ENCODE peak calls at places on chromosome 13, in nine cellular contexts. T, X, Z, S, Y, C, M, R and G are unnamed samples.

GRCh38 chr13:81409284-81409683 is 1068.4 kb upstream of the SPRY2 start:
- DNase-seq in T (no peak), X (no peak), Z (no peak), S (no peak), Y (no peak), C (no peak), M (no peak), R (no peak), G (no peak)

GRCh38 chr13:107864543-107865460 is 350.5 kb downstream of the LIG4 start:
- DNase-seq in T (no peak), X (peak; percentile 86), Z (no peak), S (no peak), Y (peak; percentile 56), C (peak; percentile 49), M (peak; percentile 78), R (no peak), G (peak; percentile 57)

GRCh38 chr13:95343944-95344343 is 42.7 kb upstream of the ABCC4 start:
- DNase-seq in T (no peak), X (no peak), Z (no peak), S (no peak), Y (no peak), C (no peak), M (no peak), R (no peak), G (no peak)

GRCh38 chr13:41500501-41500900 is 43.2 kb downstream of the RGCC start:
- DNase-seq in T (no peak), X (no peak), Z (no peak), S (no peak), Y (no peak), C (no peak), M (no peak), R (no peak), G (no peak)

GRCh38 chr13:90926459-90926858 is 421.0 kb upstream of the MIR17HG start:
- DNase-seq in T (no peak), X (no peak), Z (no peak), S (no peak), Y (no peak), C (no peak), M (peak; percentile 81), R (no peak), G (no peak)

GRCh38 chr13:95714142-95714832 is 37.3 kb downstream of the DNAJC3 start:
- DNase-seq in T (no peak), X (peak; percentile 89), Z (no peak), S (no peak), Y (peak; percentile 12), C (peak; percentile 38), M (no peak), R (no peak), G (no peak)

GRCh38 chr13:109402976-109403375 is 383.4 kb downstream of the IRS2 start:
- DNase-seq in T (no peak), X (no peak), Z (no peak), S (no peak), Y (no peak), C (no peak), M (no peak), R (no peak), G (no peak)

GRCh38 chr13:24212674-24213073 is 52.2 kb downstream of the SPATA13 start:
- DNase-seq in T (no peak), X (no peak), Z (no peak), S (no peak), Y (no peak), C (no peak), M (no peak), R (no peak), G (no peak)

GRCh38 chr13:112987625-112988024 is 18.6 kb downstream of the MCF2L start:
- DNase-seq in T (no peak), X (no peak), Z (no peak), S (no peak), Y (no peak), C (no peak), M (no peak), R (no peak), G (no peak)

GRCh38 chr13:84896128-84896527 is 903.1 kb downstream of the SLITRK6 start:
- DNase-seq in T (no peak), X (peak; percentile 61), Z (no peak), S (no peak), Y (peak; percentile 27), C (peak; percentile 43), M (peak; percentile 63), R (no peak), G (peak; percentile 42)

GRCh38 chr13:99985886-99986527 is 4.4 kb downstream of the ZIC2 start:
- DNase-seq in T (no peak), X (no peak), Z (no peak), S (no peak), Y (no peak), C (no peak), M (no peak), R (no peak), G (peak; percentile 47)

GRCh38 chr13:99984134-99984462 is 2.5 kb downstream of the ZIC2 start:
- DNase-seq in T (no peak), X (no peak), Z (no peak), S (no peak), Y (no peak), C (no peak), M (no peak), R (no peak), G (no peak)

GRCh38 chr13:99983401-99984133 is 2.0 kb downstream of the ZIC2 start:
- DNase-seq in T (no peak), X (no peak), Z (no peak), S (no peak), Y (no peak), C (no peak), M (peak; percentile 94), R (no peak), G (peak; percentile 71)

GRCh38 chr13:99985243-99985874 is 3.8 kb downstream of the ZIC2 start:
- DNase-seq in T (no peak), X (no peak), Z (no peak), S (no peak), Y (no peak), C (no peak), M (peak; percentile 81), R (no peak), G (no peak)

DNA sequence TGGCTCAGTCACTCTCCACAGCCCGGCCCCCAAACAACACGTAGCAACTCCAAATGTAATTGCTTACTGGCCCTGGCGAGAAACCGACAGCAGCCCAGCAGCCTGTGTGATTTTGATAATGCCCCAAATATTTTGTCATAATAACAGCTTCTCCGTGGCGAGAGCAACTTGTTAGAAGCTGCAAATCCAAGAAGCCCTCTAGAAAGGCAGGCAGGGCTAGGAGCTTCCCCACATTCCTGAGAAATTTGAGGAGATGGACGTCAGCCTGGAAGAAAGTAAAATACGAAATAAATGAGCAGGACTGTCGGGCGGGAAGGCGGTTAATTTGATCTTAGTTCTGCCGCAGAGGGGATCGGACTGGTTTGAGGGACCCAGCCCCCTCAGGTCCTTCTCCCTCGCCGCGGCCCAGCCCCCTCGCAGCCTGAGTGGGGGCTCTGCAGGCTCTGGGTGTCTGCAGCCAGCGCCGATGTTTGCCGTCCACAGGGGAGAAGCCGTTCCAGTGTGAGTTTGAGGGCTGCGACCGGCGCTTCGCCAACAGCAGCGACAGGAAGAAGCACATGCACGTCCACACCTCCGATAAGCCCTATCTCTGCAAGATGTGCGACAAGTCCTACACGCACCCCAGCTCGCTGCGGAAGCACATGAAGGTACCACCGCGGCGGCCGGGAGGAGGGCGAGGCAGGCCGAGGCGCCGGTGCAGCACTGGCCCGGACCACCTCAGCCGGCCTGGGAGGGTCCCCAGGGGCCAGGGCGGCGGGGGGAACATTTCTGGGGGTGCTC is 3.1 kb downstream of the ZIC2 start:
- DNase-seq in T (no peak), X (no peak), Z (no peak), S (no peak), Y (no peak), C (no peak), M (peak; percentile 92), R (no peak), G (peak; percentile 84)
- H3K4me3 ChIP-seq in T (no peak overlapping the region), X (no peak overlapping the region), Z (no peak overlapping the region), S (no peak overlapping the region), Y (peak overlapping the region; percentile 61), C (no peak overlapping the region), M (peak overlapping the region; percentile 100), R (no peak overlapping the region), G (peak overlapping the region; percentile 72)

GRCh38 chr13:50209646-50210045 is 194.4 kb downstream of the KCNRG start:
- DNase-seq in T (no peak), X (no peak), Z (no peak), S (no peak), Y (no peak), C (no peak), M (no peak), R (no peak), G (no peak)
- H3K4me3 ChIP-seq in T (no peak overlapping the region), X (no peak overlapping the region), Z (no peak overlapping the region), S (no peak overlapping the region), Y (no peak overlapping the region), C (no peak overlapping the region), M (no peak overlapping the region), R (no peak overlapping the region), G (no peak overlapping the region)

DNA sequence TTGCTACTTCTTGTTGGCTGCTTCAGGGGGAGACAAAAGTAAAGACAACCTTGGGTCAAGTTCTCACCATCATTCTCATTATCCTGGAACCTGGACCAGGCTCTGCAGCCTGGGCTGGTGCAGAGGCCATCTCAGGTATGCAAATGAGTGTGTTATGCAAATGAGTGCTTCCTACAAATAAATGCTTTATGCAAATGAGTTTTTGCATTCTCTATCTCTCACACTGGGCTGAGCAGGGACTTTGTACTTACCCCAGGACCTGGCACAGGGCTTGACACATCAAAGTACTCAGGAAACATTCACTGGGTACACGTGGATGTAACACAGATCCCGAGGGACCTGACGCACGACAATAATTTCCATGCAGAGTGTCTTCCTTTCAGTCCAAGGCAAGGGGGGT is 103.0 kb downstream of the DNAJC15 start:
- DNase-seq in T (no peak), X (no peak), Z (no peak), S (no peak), Y (no peak), C (no peak), M (no peak), R (no peak), G (no peak)
- H3K4me3 ChIP-seq in T (no peak overlapping the region), X (no peak overlapping the region), Z (no peak overlapping the region), S (no peak overlapping the region), Y (no peak overlapping the region), C (no peak overlapping the region), M (no peak overlapping the region), R (no peak overlapping the region), G (no peak overlapping the region)

GRCh38 chr13:110627761-110628476 is 12.6 kb downstream of the NAXD start:
- DNase-seq in T (no peak), X (no peak), Z (no peak), S (no peak), Y (no peak), C (no peak), M (no peak), R (no peak), G (peak; percentile 27)

GRCh38 chr13:110629735-110630134 is 14.4 kb downstream of the NAXD start:
- DNase-seq in T (no peak), X (no peak), Z (no peak), S (no peak), Y (peak; percentile 30), C (no peak), M (no peak), R (no peak), G (no peak)

GRCh38 chr13:110628952-110629701 is 13.8 kb downstream of the NAXD start:
- DNase-seq in T (no peak), X (no peak), Z (no peak), S (no peak), Y (peak; percentile 71), C (no peak), M (no peak), R (peak; percentile 35), G (no peak)

GRCh38 chr13:110627351-110627750 is 12.0 kb downstream of the NAXD start:
- DNase-seq in T (no peak), X (no peak), Z (no peak), S (no peak), Y (no peak), C (no peak), M (no peak), R (no peak), G (no peak)

GRCh38 chr13:110628477-110628793 is 13.1 kb downstream of the NAXD start:
- DNase-seq in T (no peak), X (no peak), Z (no peak), S (no peak), Y (peak; percentile 74), C (no peak), M (no peak), R (peak; percentile 28), G (peak; percentile 35)
- H3K4me3 ChIP-seq in T (no peak overlapping the region), X (no peak overlapping the region), Z (no peak overlapping the region), S (no peak overlapping the region), Y (no peak overlapping the region), C (no peak overlapping the region), M (no peak overlapping the region), R (no peak overlapping the region), G (no peak overlapping the region)